ENCODE peak calls at places on chromosomes 6 and 20, in nine cellular contexts. C, T, W, F, A, B, N, R and O are unnamed samples.

GRCh38 chr20:63520594-63520938 is at the start of gene PPDPF:
- DNase-seq in C (peak), T (peak), W (peak), F (peak), A (peak), B (no peak), N (peak), R (peak), O (peak)

GRCh38 chr20:6081236-6081635 is 27.4 kb upstream of the LRRN4 start:
- DNase-seq in C (peak), T (peak), W (peak), F (peak), A (no peak), B (no peak), N (no peak), R (peak), O (no peak)

GRCh38 chr6:16345449-16346330 is 107.3 kb downstream of the GMPR start:
- DNase-seq in C (peak), T (peak), W (no peak), F (peak), A (peak), B (no peak), N (no peak), R (peak), O (no peak)

GRCh38 chr6:123898669-123899068 is 95.0 kb downstream of the NKAIN2 start:
- DNase-seq in C (no peak), T (no peak), W (no peak), F (no peak), A (no peak), B (no peak), N (no peak), R (peak), O (no peak)

GRCh38 chr20:61932711-61933480 is 132.8 kb downstream of the TAF4 start:
- DNase-seq in C (no peak), T (no peak), W (no peak), F (no peak), A (no peak), B (no peak), N (no peak), R (no peak), O (no peak)

GRCh38 chr20:12984069-12984765 is 24.6 kb upstream of the SPTLC3 start:
- DNase-seq in C (no peak), T (no peak), W (no peak), F (no peak), A (no peak), B (no peak), N (no peak), R (no peak), O (no peak)

GRCh38 chr20:47727170-47727880 is 58.0 kb downstream of the SULF2 start:
- DNase-seq in C (no peak), T (no peak), W (no peak), F (no peak), A (peak), B (peak), N (no peak), R (no peak), O (no peak)

GRCh38 chr6:149059557-149059956 is 258.0 kb upstream of the TAB2 start:
- DNase-seq in C (peak), T (peak), W (no peak), F (no peak), A (no peak), B (no peak), N (no peak), R (no peak), O (no peak)

GRCh38 chr6:13407709-13408695 is 79.4 kb downstream of the GFOD1 start:
- DNase-seq in C (peak), T (peak), W (no peak), F (peak), A (no peak), B (no peak), N (no peak), R (peak), O (no peak)

GRCh38 chr6:33723576-33724085 is 12.1 kb upstream of the UQCC2 start:
- DNase-seq in C (no peak), T (no peak), W (no peak), F (no peak), A (no peak), B (no peak), N (no peak), R (no peak), O (no peak)

GRCh38 chr20:8132632-8133587 is 844 bp downstream of the PLCB1 start:
- DNase-seq in C (peak), T (peak), W (no peak), F (peak), A (peak), B (no peak), N (no peak), R (peak), O (no peak)